ENCODE peak calls at places on chromosomes 16 and 17, in nine cellular contexts. D is activated T-helper 1 cell treated with Interleukin-2 at 50 U/mL for 16 hours, R is substantia nigra, O is skeletal muscle cell, Q is fibroblast of pulmonary artery, X is RWPE1, G is T-helper 1 cell, V is T-helper 2 cell, C is amniotic stem cell. F is an unnamed sample.

GRCh38 chr16:55873122-55873521 is 2.1 kb downstream of the CES5A start:
- DNase-seq in D (no peak), R (no peak), O (no peak), Q (no peak), X (no peak), G (no peak), V (no peak), C (no peak), F (no peak)

GRCh38 chr16:53057658-53058057 is 2.9 kb downstream of the CHD9 start:
- DNase-seq in D (no peak), R (no peak), O (no peak), Q (no peak), X (no peak), G (no peak), V (no peak), C (no peak), F (no peak)

GRCh38 chr16:301235-301634 is 18.3 kb downstream of the PDIA2 start:
- DNase-seq in D (no peak), R (no peak), O (no peak), Q (no peak), X (no peak), G (no peak), V (no peak), C (no peak), F (no peak)

GRCh38 chr17:79628861-79629547 is 18.2 kb upstream of the RBFOX3 start:
- DNase-seq in D (no peak), R (no peak), O (no peak), Q (no peak), X (no peak), G (no peak), V (no peak), C (no peak), F (no peak)

GRCh38 chr17:65041518-65041917 is 15.0 kb downstream of the GNA13 start:
- DNase-seq in D (no peak), R (no peak), O (no peak), Q (no peak), X (no peak), G (peak; percentile 21), V (no peak), C (no peak), F (no peak)

GRCh38 chr17:64332502-64332901 is 58.2 kb downstream of the PECAM1 start:
- DNase-seq in D (no peak), R (no peak), O (no peak), Q (no peak), X (no peak), G (no peak), V (no peak), C (no peak), F (no peak)

GRCh38 chr16:48810436-48810802 is 200.4 kb upstream of the N4BP1 start:
- DNase-seq in D (no peak), R (no peak), O (no peak), Q (no peak), X (no peak), G (no peak), V (no peak), C (no peak), F (no peak)

GRCh38 chr17:81251091-81251942 is 12.2 kb downstream of the NDUFAF8 start:
- DNase-seq in D (no peak), R (no peak), O (no peak), Q (no peak), X (no peak), G (no peak), V (no peak), C (no peak), F (no peak)

GRCh38 chr17:65265276-65265675 is 128.1 kb downstream of the RGS9 start:
- DNase-seq in D (no peak), R (no peak), O (no peak), Q (no peak), X (no peak), G (no peak), V (no peak), C (no peak), F (no peak)

GRCh38 chr16:24491721-24492120 is 47.6 kb upstream of the RBBP6 start:
- DNase-seq in D (no peak), R (no peak), O (no peak), Q (no peak), X (peak; percentile 56), G (no peak), V (no peak), C (no peak), F (no peak)

GRCh38 chr17:77011173-77012011 is 129.4 kb upstream of the SEC14L1 start:
- DNase-seq in D (no peak), R (no peak), O (no peak), Q (peak; percentile 70), X (peak; percentile 16), G (peak; percentile 15), V (no peak), C (no peak), F (no peak)

GRCh38 chr16:80968386-80969113 is 38.1 kb downstream of the CMC2 start:
- DNase-seq in D (no peak), R (no peak), O (no peak), Q (peak; percentile 33), X (no peak), G (no peak), V (no peak), C (peak; percentile 23), F (no peak)

GRCh38 chr16:30637952-30638351 is 12.8 kb upstream of the PRR14 start:
- DNase-seq in D (no peak), R (no peak), O (no peak), Q (peak; percentile 67), X (peak; percentile 28), G (no peak), V (no peak), C (no peak), F (no peak)

GRCh38 chr16:3180445-3180878 is 7.5 kb upstream of the OR1F1 start:
- DNase-seq in D (no peak), R (no peak), O (no peak), Q (no peak), X (no peak), G (no peak), V (no peak), C (no peak), F (no peak)

GRCh38 chr17:12231027-12231682 is 210.5 kb downstream of the MAP2K4 start:
- DNase-seq in D (no peak), R (no peak), O (peak; percentile 2), Q (no peak), X (no peak), G (no peak), V (no peak), C (no peak), F (no peak)

GRCh38 chr17:22221344-22221743 is 529.0 kb downstream of the KCNJ18 start:
- DNase-seq in D (no peak), R (no peak), O (no peak), Q (no peak), X (no peak), G (no peak), V (no peak), C (no peak), F (no peak)

GRCh38 chr17:77881545-77881944 is 77.0 kb upstream of the TNRC6C start:
- DNase-seq in D (peak; percentile 60), R (peak; percentile 33), O (peak; percentile 69), Q (peak; percentile 85), X (no peak), G (peak; percentile 65), V (peak; percentile 88), C (no peak), F (no peak)

GRCh38 chr16:75256059-75256870 is 4.8 kb upstream of the BCAR1 start:
- DNase-seq in D (no peak), R (no peak), O (no peak), Q (no peak), X (no peak), G (no peak), V (no peak), C (no peak), F (no peak)

GRCh38 chr17:56699186-56699895 is 105.8 kb downstream of the NOG start:
- DNase-seq in D (no peak), R (no peak), O (peak; percentile 91), Q (peak; percentile 80), X (peak; percentile 99), G (no peak), V (no peak), C (peak; percentile 97), F (peak; percentile 94)

F was measured in HS-27A.